ENCODE peak calls at places on chromosomes 5 and 9, in five cellular contexts. Y, K, J, A and S are unnamed samples.

GRCh38 chr9:20559236-20559896 is 62.9 kb downstream of the MLLT3 start:
- DNase-seq in J (no peak), A (no peak), Y (no peak), K (no peak), S (peak)

GRCh38 chr5:131379723-131380122 is 115.9 kb downstream of the CDC42SE2 start:
- DNase-seq in K (no peak), J (no peak), Y (no peak), A (peak), S (peak)

GRCh38 chr5:179260324-179261070 is 84.8 kb downstream of the ADAMTS2 start:
- DNase-seq in J (peak), Y (no peak), A (no peak), K (peak), S (no peak)

GRCh38 chr5:121681200-121681855 is 170.4 kb upstream of the FTMT start:
- DNase-seq in J (no peak), A (no peak), Y (no peak), K (no peak), S (peak)

GRCh38 chr5:34045996-34046395 is 3.0 kb upstream of the C1QTNF3 start:
- DNase-seq in Y (no peak), J (no peak), K (no peak), A (peak), S (peak)

GRCh38 chr5:107864793-107865192 is 194.1 kb upstream of the EFNA5 start:
- DNase-seq in Y (no peak), A (peak), J (no peak), K (no peak), S (peak)

GRCh38 chr5:134175874-134176522 is 752 bp downstream of the SKP1 start:
- DNase-seq in Y (no peak), J (no peak), K (no peak), A (peak), S (peak)

GRCh38 chr5:124876983-124877382 is 130.5 kb upstream of the ZNF608 start:
- DNase-seq in Y (no peak), A (no peak), J (no peak), K (no peak), S (no peak)

GRCh38 chr9:79946718-79947117 is 375.0 kb downstream of the TLE4 start:
- DNase-seq in A (peak), J (no peak), Y (no peak), K (no peak), S (peak)

GRCh38 chr9:24793711-24794110 is 248.0 kb upstream of the IZUMO3 start:
- DNase-seq in K (no peak), Y (no peak), J (no peak), A (no peak), S (no peak)

GRCh38 chr5:119218830-119219782 is 136.7 kb upstream of the TNFAIP8 start:
- DNase-seq in J (no peak), Y (no peak), K (no peak), A (peak), S (peak)

GRCh38 chr5:128536861-128537305 is 1.2 kb downstream of the FBN2 start:
- DNase-seq in A (no peak), Y (no peak), K (no peak), J (no peak), S (no peak)

GRCh38 chr9:124906966-124907365 is 33.9 kb downstream of the GOLGA1 start:
- DNase-seq in K (no peak), J (no peak), A (no peak), Y (no peak), S (no peak)

GRCh38 chr5:154514331-154514730 is 36.3 kb upstream of the HAND1 start:
- DNase-seq in K (no peak), A (no peak), J (no peak), Y (no peak), S (no peak)

GRCh38 chr5:130198927-130199326 is 294.7 kb downstream of the CHSY3 start:
- DNase-seq in K (no peak), Y (no peak), A (peak), J (no peak), S (peak)

GRCh38 chr9:22241611-22242010 is 205.0 kb upstream of the DMRTA1 start:
- DNase-seq in J (no peak), Y (no peak), A (no peak), K (no peak), S (no peak)

GRCh38 chr5:20360243-20360642 is 372.2 kb upstream of the CDH18 start:
- DNase-seq in Y (no peak), A (no peak), J (no peak), K (peak), S (no peak)

GRCh38 chr5:170752257-170753215 is 31.0 kb upstream of the GABRP start:
- DNase-seq in A (no peak), Y (no peak), K (no peak), J (no peak), S (no peak)

GRCh38 chr5:172417130-172417802 is 37.1 kb downstream of the SH3PXD2B start:
- DNase-seq in A (no peak), J (no peak), K (no peak), Y (no peak), S (no peak)

GRCh38 chr5:141876628-141877477 is 1.4 kb downstream of the PCDH1 start:
- DNase-seq in K (peak), A (no peak), Y (no peak), J (peak), S (peak)

GRCh38 chr5:113451797-113452196 is 17.0 kb upstream of the TSSK1B start:
- DNase-seq in Y (no peak), A (no peak), K (no peak), J (no peak), S (peak)

GRCh38 chr5:81552844-81553569 is 159.1 kb upstream of the ACOT12 start:
- DNase-seq in Y (no peak), K (no peak), A (peak), J (no peak), S (no peak)

GRCh38 chr9:98927724-98928123 is 16.0 kb upstream of the COL15A1 start:
- DNase-seq in Y (no peak), K (no peak), J (no peak), A (no peak), S (no peak)

GRCh38 chr5:133113331-133114061 is 61.7 kb downstream of the HSPA4 start:
- DNase-seq in J (no peak), A (peak), K (no peak), Y (no peak), S (peak)

GRCh38 chr5:9903806-9904205 is 273.7 kb upstream of the TAS2R1 start:
- DNase-seq in K (no peak), A (peak), Y (no peak), J (no peak), S (peak)

GRCh38 chr5:136810198-136810823 is 445.0 kb upstream of the TRPC7 start:
- DNase-seq in J (no peak), K (no peak), A (peak), Y (no peak), S (peak)

GRCh38 chr5:132947661-132948060 is 15.8 kb downstream of the AFF4 start:
- DNase-seq in K (no peak), J (no peak), A (peak), Y (no peak), S (peak)

GRCh38 chr5:74070766-74071165 is 444.8 kb downstream of the ARHGEF28 start:
- DNase-seq in K (no peak), J (no peak), A (no peak), Y (no peak), S (no peak)

GRCh38 chr5:7811715-7812114 is 39.2 kb downstream of the CFAP90 start:
- DNase-seq in J (no peak), K (no peak), A (no peak), Y (no peak), S (no peak)

GRCh38 chr5:474826-475661 is 32.1 kb downstream of the EXOC3 start:
- DNase-seq in Y (peak), K (no peak), J (peak), A (no peak), S (no peak)

GRCh38 chr9:134132208-134132870 is 3.5 kb upstream of the WDR5 start:
- DNase-seq in Y (no peak), K (no peak), J (no peak), A (no peak), S (no peak)

GRCh38 chr5:170571331-170571731 is 67.5 kb downstream of the KCNIP1 start:
- DNase-seq in A (peak), J (no peak), Y (no peak), K (no peak), S (peak)

GRCh38 chr5:39209924-39210323 is 9.4 kb downstream of the FYB1 start:
- DNase-seq in A (no peak), K (no peak), J (peak), Y (peak), S (peak)

GRCh38 chr5:163504091-163504931 is 1.1 kb upstream of the MAT2B start:
- DNase-seq in J (peak), Y (peak), K (peak), A (peak), S (peak)

GRCh38 chr5:395921-396714 is 46.9 kb upstream of the EXOC3 start:
- DNase-seq in Y (peak), J (peak), A (no peak), K (no peak), S (no peak)

GRCh38 chr5:143501176-143501840 is 97.8 kb upstream of the NR3C1 start:
- DNase-seq in A (no peak), J (no peak), Y (no peak), K (no peak), S (no peak)

GRCh38 chr5:52989781-52990530 is 804 bp downstream of the ITGA2 start:
- DNase-seq in Y (peak), K (peak), J (peak), A (no peak), S (peak)

GRCh38 chr5:94471496-94471895 is 146.9 kb downstream of the KIAA0825 start:
- DNase-seq in K (no peak), A (peak), J (no peak), Y (no peak), S (peak)